ENCODE peak calls at places on chromosomes 12 and 14, in five cellular contexts. B is A549, R is glutamatergic neuron, U is choroid plexus epithelial cell, A is AG09319. S is an unnamed sample.

GRCh38 chr14:81562818-81563217 is 29.2 kb upstream of the SEL1L start:
- DNase-seq in B (no peak), R (no peak), U (no peak), A (no peak), S (no peak)

GRCh38 chr12:113899844-113900471 is 66.2 kb downstream of the RBM19 start:
- DNase-seq in B (no peak), R (no peak), U (no peak), A (no peak), S (no peak)

GRCh38 chr14:38419579-38419978 is 163.7 kb upstream of the CLEC14A start:
- DNase-seq in B (no peak), R (no peak), U (no peak), A (no peak), S (no peak)

GRCh38 chr14:33686218-33686617 is 264.7 kb downstream of the EGLN3 start:
- DNase-seq in B (no peak), R (no peak), U (peak; percentile 47), A (no peak), S (peak; percentile 88)

GRCh38 chr12:4118601-4119156 is 154.9 kb upstream of the CCND2 start:
- DNase-seq in B (no peak), R (no peak), U (no peak), A (no peak), S (no peak)

GRCh38 chr14:72680853-72681640 is 212.9 kb downstream of the DPF3 start:
- DNase-seq in B (no peak), R (no peak), U (peak; percentile 42), A (no peak), S (no peak)

GRCh38 chr12:38689704-38690103 is 215.7 kb downstream of the CPNE8 start:
- DNase-seq in B (no peak), R (no peak), U (no peak), A (no peak), S (no peak)

GRCh38 chr12:30631710-30632109 is 64.0 kb downstream of the IPO8 start:
- DNase-seq in B (no peak), R (no peak), U (no peak), A (no peak), S (no peak)

GRCh38 chr12:49553512-49554088 is 14.3 kb downstream of the MCRS1 start:
- DNase-seq in B (peak; percentile 71), R (no peak), U (peak; percentile 42), A (no peak), S (peak; percentile 32)

GRCh38 chr14:70188608-70189540 is at the start of gene SLC8A3:
- DNase-seq in B (peak; percentile 35), R (peak; percentile 79), U (peak; percentile 48), A (peak; percentile 4), S (peak; percentile 1)

GRCh38 chr12:53046655-53047220 is 3.1 kb upstream of the TNS2 start:
- DNase-seq in B (peak; percentile 81), R (peak; percentile 65), U (peak; percentile 88), A (peak; percentile 79), S (peak; percentile 85)

GRCh38 chr12:119200601-119201000 is 21.9 kb downstream of the HSPB8 start:
- DNase-seq in B (no peak), R (no peak), U (no peak), A (no peak), S (no peak)

GRCh38 chr14:63933701-63934100 is 80.9 kb downstream of the SYNE2 start:
- DNase-seq in B (no peak), R (no peak), U (no peak), A (no peak), S (no peak)

GRCh38 chr12:102063066-102063465 is 1.3 kb upstream of the WASHC3 start:
- DNase-seq in B (no peak), R (no peak), U (peak; percentile 12), A (no peak), S (no peak)

GRCh38 chr12:108973753-108974152 is 47.1 kb downstream of the SVOP start:
- DNase-seq in B (no peak), R (no peak), U (peak; percentile 19), A (no peak), S (no peak)

GRCh38 chr14:105173901-105174894 is 5.6 kb upstream of the JAG2 start:
- DNase-seq in B (no peak), R (no peak), U (no peak), A (no peak), S (no peak)

GRCh38 chr12:47400251-47400650 is 305.6 kb downstream of the RPAP3 start:
- DNase-seq in B (no peak), R (no peak), U (no peak), A (no peak), S (peak; percentile 82)

GRCh38 chr14:65070710-65071033 is 31.6 kb downstream of the MAX start:
- DNase-seq in B (no peak), R (no peak), U (no peak), A (no peak), S (no peak)

GRCh38 chr12:131092911-131093901 is 139.5 kb downstream of the ADGRD1 start:
- DNase-seq in B (no peak), R (peak; percentile 13), U (no peak), A (no peak), S (no peak)

GRCh38 chr12:8556748-8557147 is 16.0 kb upstream of the CLEC4E start:
- DNase-seq in B (no peak), R (no peak), U (no peak), A (no peak), S (no peak)

GRCh38 chr12:1993341-1993740 is 10.9 kb downstream of the DCP1B start:
- DNase-seq in B (no peak), R (no peak), U (peak; percentile 92), A (peak; percentile 81), S (peak; percentile 99)

GRCh38 chr12:49672351-49673181 is 34.6 kb downstream of the FMNL3 start:
- DNase-seq in B (no peak), R (no peak), U (no peak), A (no peak), S (no peak)

GRCh38 chr14:68552597-68552996 is 240.3 kb downstream of the ZFP36L1 start:
- DNase-seq in B (no peak), R (no peak), U (peak; percentile 33), A (no peak), S (no peak)

GRCh38 chr12:116919247-116919671 is 8.5 kb downstream of the FBXW8 start:
- DNase-seq in B (no peak), R (no peak), U (no peak), A (no peak), S (no peak)

GRCh38 chr14:62497708-62498107 is 547.5 kb downstream of the KCNH5 start:
- DNase-seq in B (no peak), R (no peak), U (no peak), A (no peak), S (no peak)

GRCh38 chr12:56040151-56040550 is 1.6 kb upstream of the RPS26 start:
- DNase-seq in B (no peak), R (no peak), U (no peak), A (no peak), S (no peak)

GRCh38 chr12:19010087-19010486 is 119.4 kb upstream of the PLEKHA5 start:
- DNase-seq in B (no peak), R (no peak), U (no peak), A (no peak), S (no peak)

GRCh38 chr14:32078030-32078793 is 1.1 kb downstream of the ARHGAP5 start:
- DNase-seq in B (peak; percentile 21), R (no peak), U (peak; percentile 61), A (peak; percentile 19), S (peak; percentile 9)

GRCh38 chr14:77000340-77001235 is 27.9 kb downstream of the IRF2BPL start:
- DNase-seq in B (no peak), R (peak; percentile 35), U (peak; percentile 47), A (no peak), S (peak; percentile 62)

GRCh38 chr12:109274381-109274780 is 34.7 kb downstream of the FOXN4 start:
- DNase-seq in B (no peak), R (no peak), U (no peak), A (no peak), S (no peak)

GRCh38 chr14:39416072-39416471 is 16.2 kb downstream of the FBXO33 start:
- DNase-seq in B (no peak), R (no peak), U (no peak), A (no peak), S (no peak)

GRCh38 chr12:89417246-89417977 is 65.1 kb upstream of the DUSP6 start:
- DNase-seq in B (no peak), R (no peak), U (peak; percentile 50), A (no peak), S (peak; percentile 62)

GRCh38 chr14:103121161-103121845 is 2.0 kb upstream of the TNFAIP2 start:
- DNase-seq in B (no peak), R (no peak), U (no peak), A (no peak), S (no peak)

GRCh38 chr12:94551810-94552209 is 92.1 kb upstream of the CEP83 start:
- DNase-seq in B (no peak), R (no peak), U (no peak), A (no peak), S (no peak)

GRCh38 chr12:19431407-19432308 is 7.6 kb upstream of the AEBP2 start:
- DNase-seq in B (no peak), R (no peak), U (peak; percentile 84), A (peak; percentile 38), S (peak; percentile 93)

GRCh38 chr12:108649126-108649525 is 15.4 kb upstream of the SELPLG start:
- DNase-seq in B (no peak), R (no peak), U (no peak), A (no peak), S (peak; percentile 85)

GRCh38 chr12:45670339-45671065 is 59.0 kb upstream of the ARID2 start:
- DNase-seq in B (no peak), R (no peak), U (peak; percentile 35), A (no peak), S (no peak)

GRCh38 chr12:104314242-104314614 is 10.7 kb downstream of the EID3 start:
- DNase-seq in B (no peak), R (no peak), U (peak; percentile 34), A (no peak), S (no peak)

GRCh38 chr14:60164717-60165546 is at the start of gene DHRS7:
- DNase-seq in B (peak; percentile 76), R (peak; percentile 91), U (peak; percentile 75), A (peak; percentile 57), S (peak; percentile 66)
- TF ChIP-seq CTCF in B (peak; percentile 81), R (no peak), U (peak; percentile 47), A (peak; percentile 45), S (peak; percentile 67)

GRCh38 chr12:28879379-28879778 is 269.7 kb upstream of the FAR2 start:
- DNase-seq in B (no peak), R (no peak), U (no peak), A (no peak), S (no peak)
- TF ChIP-seq CTCF in B (no peak), R (no peak), U (no peak), A (no peak), S (no peak)

GRCh38 chr12:86290615-86291014 is 34.4 kb upstream of the MGAT4C start:
- DNase-seq in B (no peak), R (no peak), U (peak; percentile 0), A (no peak), S (no peak)
- TF ChIP-seq CTCF in B (no peak), R (no peak), U (no peak), A (no peak), S (no peak)

GRCh38 chr12:11622774-11623375 is 26.6 kb upstream of the ETV6 start:
- DNase-seq in B (no peak), R (no peak), U (peak; percentile 39), A (no peak), S (no peak)
- TF ChIP-seq CTCF in B (no peak), R (no peak), U (peak; percentile 53), A (peak; percentile 20), S (peak; percentile 60)

S was measured in HFFc6.